ENCODE peak calls at places on chromosome 4, in six cellular contexts. H is fibroblast of mammary gland; B is CD4-positive, alpha-beta memory T cell; R is astrocyte of the cerebellum; Q is bronchial epithelial cell; X is neuronal stem cell. O is an unnamed sample.

GRCh38 chr4:3031357-3032064 is 42.8 kb downstream of the HTT-AS start:
- DNase-seq in R (no peak), X (no peak), H (no peak), Q (no peak), B (no peak), O (no peak)

GRCh38 chr4:866761-867390 is 40.9 kb upstream of the CPLX1 start:
- DNase-seq in Q (peak), X (no peak), R (no peak), H (peak), B (no peak), O (no peak)

GRCh38 chr4:140626982-140627381 is 58.2 kb upstream of the UCP1 start:
- DNase-seq in B (no peak), H (no peak), Q (no peak), X (no peak), R (no peak), O (no peak)

GRCh38 chr4:154603033-154603943 is 9.2 kb downstream of the FGG start:
- DNase-seq in H (no peak), X (no peak), B (no peak), Q (no peak), R (no peak), O (no peak)

GRCh38 chr4:84578540-84579409 is 4.2 kb upstream of the CDS1 start:
- DNase-seq in Q (peak), X (no peak), R (peak), H (peak), B (no peak), O (no peak)

GRCh38 chr4:155403886-155404285 is 27.1 kb upstream of the MAP9 start:
- DNase-seq in H (peak), R (peak), B (no peak), X (peak), Q (peak), O (no peak)

GRCh38 chr4:86543560-86544312 is 50.4 kb upstream of the PTPN13 start:
- DNase-seq in B (no peak), X (peak), H (no peak), Q (no peak), R (peak), O (no peak)

GRCh38 chr4:108018038-108018883 is 28.6 kb downstream of the HADH start:
- DNase-seq in R (peak), X (peak), Q (peak), B (peak), H (peak), O (peak)

GRCh38 chr4:33088713-33089112 is 2368.5 kb downstream of the PCDH7 start:
- DNase-seq in H (peak), R (no peak), Q (no peak), X (no peak), B (no peak), O (no peak)

GRCh38 chr4:120070191-120070590 is 3.5 kb upstream of the MAD2L1 start:
- DNase-seq in H (peak), X (no peak), B (no peak), Q (peak), R (no peak), O (no peak)

GRCh38 chr4:123821861-123822260 is 425.3 kb downstream of the SPRY1 start:
- DNase-seq in B (no peak), Q (peak), H (no peak), X (no peak), R (no peak), O (no peak)

GRCh38 chr4:162016991-162017390 is 146.8 kb downstream of the FSTL5 start:
- DNase-seq in B (no peak), H (no peak), Q (no peak), X (no peak), R (no peak), O (no peak)

GRCh38 chr4:56286763-56287162 is 100.5 kb downstream of the AASDH start:
- DNase-seq in H (peak), X (no peak), R (no peak), B (no peak), Q (no peak), O (no peak)

GRCh38 chr4:56288663-56289062 is 98.6 kb downstream of the AASDH start:
- DNase-seq in R (no peak), Q (peak), X (no peak), H (no peak), B (no peak), O (no peak)

GRCh38 chr4:56293121-56293520 is 94.2 kb downstream of the AASDH start:
- DNase-seq in B (no peak), H (no peak), X (no peak), Q (no peak), R (no peak), O (no peak)

GRCh38 chr4:56289934-56290333 is 97.4 kb downstream of the AASDH start:
- DNase-seq in Q (no peak), H (no peak), R (no peak), X (no peak), B (no peak), O (no peak)
- H3K4me3 ChIP-seq in Q (no peak), H (no peak), R (no peak), X (no peak), B (no peak), O (peak)

DNA sequence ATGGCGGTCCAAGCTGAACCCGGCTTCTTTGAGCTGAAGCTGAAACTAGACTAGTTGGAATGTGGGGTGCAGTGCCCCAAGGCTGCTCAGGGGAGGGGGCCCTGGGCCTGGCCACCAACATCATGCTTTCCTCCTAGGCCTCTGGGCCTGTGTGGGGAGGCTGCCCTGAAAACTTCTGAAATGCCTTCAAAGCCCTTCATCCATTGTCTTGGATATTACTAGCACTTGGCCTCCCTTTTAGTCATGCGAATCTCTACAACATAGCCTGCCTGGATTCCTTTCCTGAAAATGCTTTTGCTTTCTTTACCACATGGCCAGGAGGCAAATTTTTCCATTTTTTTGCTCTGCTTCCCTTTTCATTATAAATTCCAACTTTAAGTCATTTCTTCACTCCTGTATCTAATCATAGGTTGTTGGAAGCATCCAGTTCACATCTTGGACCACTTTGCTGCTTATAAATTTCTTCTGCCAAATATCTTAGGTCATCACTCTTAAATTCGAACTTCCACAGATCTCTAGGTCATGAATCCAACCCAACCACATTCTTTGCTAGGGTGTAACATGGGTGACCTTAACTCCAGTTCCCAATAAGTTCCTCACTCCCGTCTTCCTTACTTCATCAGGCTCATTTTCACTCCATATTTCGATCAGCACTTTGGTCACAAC is 103.4 kb downstream of the DDIT4L start:
- DNase-seq in H (peak), R (no peak), B (no peak), X (no peak), Q (peak), O (no peak)
- H3K4me3 ChIP-seq in H (no peak), R (no peak), B (no peak), X (no peak), Q (no peak), O (no peak)

GRCh38 chr4:40473578-40474388 is 138.7 kb downstream of the CHRNA9 start:
- DNase-seq in Q (no peak), H (no peak), B (no peak), X (no peak), R (no peak), O (no peak)
- H3K4me3 ChIP-seq in Q (no peak), H (no peak), B (no peak), X (no peak), R (no peak), O (no peak)

DNA sequence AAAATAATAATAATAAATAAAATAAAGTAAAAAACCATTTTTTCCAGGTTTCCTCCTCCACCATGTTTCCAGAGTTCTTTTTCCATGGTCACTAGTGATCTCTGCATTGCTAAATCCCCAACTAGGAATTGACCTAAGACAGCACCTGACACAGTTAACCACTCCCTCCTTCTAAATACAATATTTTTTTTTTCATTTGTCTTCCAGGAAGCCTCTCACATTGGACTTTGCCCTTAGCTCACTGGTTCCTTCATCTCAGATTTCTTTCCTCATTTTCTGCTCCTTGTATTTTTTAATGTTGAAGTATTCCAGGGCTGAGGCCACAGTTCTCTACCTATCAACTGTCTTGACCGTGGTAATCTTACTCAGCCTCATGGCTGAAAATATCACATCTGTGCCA is 187.3 kb upstream of the FAM241A start:
- DNase-seq in X (no peak), Q (no peak), H (no peak), R (no peak), B (no peak), O (no peak)
- H3K4me3 ChIP-seq in X (no peak), Q (no peak), H (no peak), R (no peak), B (no peak), O (no peak)

DNA sequence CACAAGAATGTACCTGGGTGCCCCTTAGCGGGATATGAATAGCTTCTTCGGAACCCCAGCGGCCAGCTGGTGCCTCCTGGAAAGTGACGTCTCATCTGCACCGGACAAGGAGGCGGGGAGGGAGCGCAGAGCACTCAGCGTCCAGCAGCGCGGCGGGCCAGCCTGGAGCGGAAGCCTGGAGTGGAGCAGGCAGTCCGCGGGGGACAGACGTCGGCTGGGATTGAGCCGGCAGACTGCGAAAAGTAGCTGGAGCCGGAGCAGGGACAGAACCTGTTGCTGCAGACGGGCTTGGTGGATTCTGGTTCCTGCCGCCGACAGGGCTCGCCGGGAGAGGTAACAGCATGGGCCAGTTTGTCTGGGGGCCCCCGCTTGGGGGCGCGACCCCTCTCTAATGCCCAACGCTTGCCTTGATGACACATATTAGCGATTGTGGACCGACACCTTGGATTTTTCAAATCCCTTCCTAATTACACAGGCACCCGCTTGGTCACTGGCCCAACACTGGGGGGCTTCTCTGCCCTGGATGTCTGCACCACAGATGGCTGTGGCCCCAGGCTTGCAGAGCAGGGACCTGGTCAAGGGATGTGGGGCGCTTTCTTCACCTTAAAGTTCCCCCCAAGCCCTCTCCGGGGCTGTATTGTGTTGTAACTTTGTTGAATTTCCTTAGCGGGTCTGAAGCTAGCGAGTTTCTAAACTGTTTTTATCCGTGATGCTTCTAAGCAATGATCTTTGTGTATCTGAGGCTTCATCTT is at the start of gene NPFFR2:
- DNase-seq in R (peak), X (peak), Q (peak), H (peak), B (no peak), O (peak)
- H3K4me3 ChIP-seq in R (peak), X (no peak), Q (peak), H (no peak), B (no peak), O (no peak)

GRCh38 chr4:152588869-152589268 is 53.0 kb upstream of the FBXW7 start:
- DNase-seq in X (no peak), R (no peak), H (no peak), B (no peak), Q (no peak), O (no peak)

GRCh38 chr4:152590179-152591031 is 54.5 kb upstream of the FBXW7 start:
- DNase-seq in X (no peak), H (peak), Q (peak), R (peak), B (no peak), O (no peak)

GRCh38 chr4:152594981-152595916 is 59.4 kb upstream of the FBXW7 start:
- DNase-seq in H (no peak), X (no peak), Q (peak), B (no peak), R (peak), O (peak)

GRCh38 chr4:152591876-152592275 is 56.0 kb upstream of the FBXW7 start:
- DNase-seq in H (no peak), R (no peak), X (no peak), B (no peak), Q (no peak), O (no peak)

GRCh38 chr4:152591361-152591760 is 55.5 kb upstream of the FBXW7 start:
- DNase-seq in Q (peak), X (peak), B (peak), H (peak), R (no peak), O (peak)
- H3K4me3 ChIP-seq in Q (no peak), X (no peak), B (no peak), H (no peak), R (peak), O (no peak)

DNA sequence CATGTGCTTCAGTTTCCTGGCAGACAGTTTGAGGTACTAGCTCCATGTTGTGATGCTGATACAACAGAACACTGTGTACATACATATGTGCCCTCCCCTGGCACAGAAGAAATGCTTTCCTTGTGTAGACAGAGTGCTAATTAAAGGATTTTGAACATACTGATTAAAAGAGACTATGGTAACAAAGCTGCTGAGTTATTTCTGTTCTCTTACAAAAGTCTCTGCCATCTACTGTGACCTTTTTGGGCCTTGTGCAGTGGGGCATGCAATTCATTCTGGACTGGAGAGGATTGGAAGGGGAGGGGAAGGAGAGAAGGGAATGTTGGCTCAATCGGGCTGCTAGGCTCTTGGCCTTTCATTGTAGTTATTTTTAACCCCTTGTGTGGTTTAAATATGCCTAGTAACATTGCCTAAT is 6.0 kb downstream of the PDLIM5 start:
- DNase-seq in B (no peak), R (no peak), H (no peak), Q (no peak), X (peak), O (no peak)
- H3K4me3 ChIP-seq in B (no peak), R (no peak), H (no peak), Q (no peak), X (no peak), O (no peak)

DNA sequence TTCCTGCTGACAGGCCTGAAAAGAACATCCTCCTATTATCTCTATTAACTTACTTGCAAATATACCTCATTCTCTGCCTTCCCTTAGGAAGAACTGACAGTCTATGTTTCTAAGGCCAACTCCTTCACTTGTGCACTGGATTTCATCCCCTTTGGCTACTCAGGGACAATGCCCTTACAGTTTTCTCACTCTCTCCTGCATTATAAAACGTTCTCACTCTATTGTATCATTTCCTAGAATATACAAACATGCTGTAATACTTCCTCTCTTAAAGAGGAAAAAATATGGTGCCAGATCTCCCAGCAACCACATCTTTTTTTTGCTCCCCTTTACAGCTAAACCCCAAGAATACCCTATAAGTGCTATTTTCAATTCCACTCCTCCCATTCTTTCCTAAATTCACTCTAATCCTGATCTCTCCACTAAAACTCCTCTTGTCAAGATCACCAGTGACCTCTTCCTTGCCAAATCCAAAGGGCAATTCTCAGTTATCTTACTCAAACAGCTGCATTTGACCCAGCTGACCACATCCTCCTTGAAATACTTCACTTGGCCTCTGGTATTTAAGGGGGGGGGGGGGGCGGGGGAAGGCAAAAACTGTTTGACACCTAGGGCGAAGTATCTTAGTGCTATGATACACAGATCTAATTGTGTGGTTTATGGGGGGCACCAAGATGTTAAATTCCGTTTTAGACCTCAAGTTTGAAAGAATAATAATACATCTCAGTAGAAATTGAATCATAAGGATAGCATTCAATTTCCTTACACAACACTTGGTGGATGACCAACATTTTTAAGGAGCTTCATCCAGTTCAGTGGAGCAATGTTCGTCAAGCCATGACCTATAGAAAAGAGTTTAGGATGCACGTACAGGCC is 1.6 kb downstream of the RCHY1 start:
- DNase-seq in R (peak), Q (peak), B (peak), X (no peak), H (peak), O (peak)
- H3K4me3 ChIP-seq in R (peak), Q (peak), B (peak), X (peak), H (peak), O (peak)

GRCh38 chr4:146638801-146639351 is at the start of gene POU4F2:
- DNase-seq in X (no peak), Q (no peak), B (no peak), R (no peak), H (peak), O (no peak)
- H3K4me3 ChIP-seq in X (peak), Q (no peak), B (no peak), R (peak), H (no peak), O (no peak)